ENCODE peak calls at places on chromosome 14, in ten cellular contexts. Q, W, E, Y, K, B, U, H, R and M are unnamed samples.

GRCh38 chr14:47539065-47539464 is 136.3 kb downstream of the MDGA2 start:
- DNase-seq in Q (peak; percentile 2), U (no peak), E (peak; percentile 53), K (peak; percentile 8), R (no peak), H (no peak), B (no peak), Y (no peak), W (no peak), M (no peak)

GRCh38 chr14:34843011-34843554 is 32.1 kb downstream of the BAZ1A start:
- DNase-seq in B (no peak), R (peak; percentile 13), H (peak; percentile 99), Y (peak; percentile 51), U (no peak), K (peak; percentile 24), Q (peak; percentile 63), E (no peak), W (no peak), M (peak; percentile 46)

GRCh38 chr14:76974365-76974764 is 54.1 kb downstream of the IRF2BPL start:
- DNase-seq in H (no peak), E (no peak), W (no peak), Y (no peak), R (no peak), U (no peak), Q (no peak), K (no peak), B (no peak), M (no peak)

GRCh38 chr14:99596071-99596627 is 7.9 kb downstream of the CCDC85C start:
- DNase-seq in R (no peak), H (no peak), U (peak; percentile 70), E (no peak), Q (no peak), K (no peak), B (no peak), W (no peak), Y (no peak), M (no peak)

GRCh38 chr14:74552623-74553022 is 59.1 kb downstream of the ISCA2 start:
- DNase-seq in Q (no peak), B (peak; percentile 84), W (peak; percentile 79), U (peak; percentile 62), R (no peak), E (no peak), K (no peak), Y (no peak), H (no peak), M (no peak)

GRCh38 chr14:81018245-81018644 is 62.8 kb downstream of the TSHR start:
- DNase-seq in U (no peak), B (no peak), R (no peak), E (no peak), Q (no peak), K (no peak), H (no peak), W (no peak), Y (no peak), M (no peak)

GRCh38 chr14:83548061-83548839 is 1981.7 kb upstream of the FLRT2 start:
- DNase-seq in K (peak; percentile 73), E (no peak), Q (no peak), H (peak; percentile 1), Y (no peak), U (no peak), R (peak; percentile 23), B (no peak), W (no peak), M (no peak)

GRCh38 chr14:41916313-41916712 is 309.6 kb downstream of the LRFN5 start:
- DNase-seq in B (no peak), R (no peak), H (no peak), Y (no peak), W (no peak), Q (no peak), K (no peak), E (no peak), U (no peak), M (no peak)

GRCh38 chr14:75832621-75833297 is 149.0 kb downstream of the TGFB3 start:
- DNase-seq in U (no peak), Y (no peak), E (no peak), Q (no peak), R (peak; percentile 37), K (peak; percentile 36), W (no peak), B (no peak), H (peak; percentile 69), M (no peak)

GRCh38 chr14:99792551-99793212 is 531 bp upstream of the EML1 start:
- DNase-seq in E (no peak), B (peak; percentile 62), W (peak; percentile 39), Q (no peak), K (no peak), U (no peak), H (no peak), R (no peak), Y (no peak), M (no peak)

GRCh38 chr14:75561013-75561432 is 17.4 kb upstream of the FLVCR2 start:
- DNase-seq in Y (no peak), H (peak; percentile 95), K (peak; percentile 68), Q (peak; percentile 53), U (peak; percentile 84), R (no peak), E (peak; percentile 88), B (peak; percentile 83), W (peak; percentile 58), M (peak; percentile 38)

GRCh38 chr14:76117789-76118188 is 33.9 kb upstream of the GPATCH2L start:
- DNase-seq in Y (no peak), W (no peak), K (no peak), R (no peak), B (no peak), H (no peak), Q (no peak), E (no peak), U (no peak), M (no peak)

GRCh38 chr14:68468437-68469207 is 324.2 kb downstream of the ZFP36L1 start:
- DNase-seq in K (peak; percentile 59), W (no peak), B (no peak), E (no peak), H (peak; percentile 96), U (no peak), Q (peak; percentile 89), Y (no peak), R (no peak), M (no peak)

GRCh38 chr14:65928995-65929394 is 516.5 kb downstream of the FUT8 start:
- DNase-seq in E (no peak), B (no peak), K (no peak), U (no peak), W (no peak), H (no peak), R (no peak), Q (no peak), Y (no peak), M (no peak)

GRCh38 chr14:103121846-103122577 is 1.2 kb upstream of the TNFAIP2 start:
- DNase-seq in W (peak; percentile 91), E (peak; percentile 80), R (no peak), H (peak; percentile 42), B (peak; percentile 95), Y (no peak), U (peak; percentile 81), Q (peak; percentile 85), K (no peak), M (no peak)
- TF ChIP-seq CTCF in W (no peak), E (no peak), R (no peak), H (no peak), B (no peak), Y (no peak), U (no peak), Q (no peak), K (no peak), M (no peak)

GRCh38 chr14:37591941-37592287 is 3.1 kb downstream of the FOXA1 start:
- DNase-seq in W (no peak), K (no peak), B (no peak), R (no peak), Y (no peak), E (peak; percentile 82), U (peak; percentile 50), H (peak; percentile 72), Q (no peak), M (no peak)
- H3K4me3 ChIP-seq in W (no peak overlapping the region), K (no peak overlapping the region), B (no peak overlapping the region), R (no peak overlapping the region), Y (no peak overlapping the region), E (peak overlapping the region; percentile 12), U (peak overlapping the region; percentile 20), H (peak overlapping the region; percentile 62), Q (no peak overlapping the region), M (no peak overlapping the region)

DNA sequence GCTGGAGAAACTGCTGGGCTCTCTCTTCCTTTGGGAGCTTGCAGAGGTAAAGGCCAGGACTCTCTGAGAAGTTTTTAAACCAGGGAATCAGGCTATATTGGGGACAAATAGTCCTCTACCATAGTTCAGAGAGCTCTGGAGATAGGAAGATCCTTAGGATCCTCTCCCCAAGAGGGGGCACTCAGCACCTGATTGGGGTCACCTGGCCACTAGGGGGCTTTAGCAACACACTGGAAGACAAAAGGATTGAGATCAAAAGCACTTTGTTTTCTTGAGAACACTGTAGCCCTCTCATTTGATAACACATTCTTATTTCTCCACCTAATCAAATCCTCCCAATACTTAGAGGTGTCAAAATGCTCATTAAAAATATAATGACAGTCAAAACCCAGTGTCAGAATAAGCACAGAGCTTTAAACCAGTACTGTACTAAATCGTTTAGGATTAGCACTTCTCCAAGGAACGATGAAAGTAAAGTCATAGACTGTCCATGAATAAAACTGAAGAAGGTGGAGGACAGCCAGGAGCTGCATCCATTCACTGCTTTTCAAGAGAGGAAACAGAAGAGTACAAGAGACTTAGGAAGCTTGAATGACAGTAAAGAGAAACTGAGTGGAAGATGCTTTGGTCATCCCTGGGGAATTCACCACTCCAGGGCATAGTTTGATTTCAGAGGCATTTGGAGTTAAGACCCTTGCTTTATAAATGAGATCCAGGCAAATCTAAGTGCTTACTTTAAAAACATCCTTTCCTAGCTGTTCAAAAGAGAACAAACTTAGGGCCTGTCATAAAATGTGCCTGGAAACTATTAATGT is 26.5 kb downstream of the BMP4 start:
- DNase-seq in B (no peak), R (no peak), E (peak; percentile 84), H (peak; percentile 48), W (no peak), U (no peak), K (no peak), Q (no peak), Y (no peak), M (no peak)
- TF ChIP-seq CTCF in B (peak; percentile 22), R (peak; percentile 19), E (peak; percentile 71), H (peak; percentile 49), W (peak; percentile 54), U (no peak), K (peak; percentile 56), Q (peak; percentile 80), Y (no peak), M (peak; percentile 62)

DNA sequence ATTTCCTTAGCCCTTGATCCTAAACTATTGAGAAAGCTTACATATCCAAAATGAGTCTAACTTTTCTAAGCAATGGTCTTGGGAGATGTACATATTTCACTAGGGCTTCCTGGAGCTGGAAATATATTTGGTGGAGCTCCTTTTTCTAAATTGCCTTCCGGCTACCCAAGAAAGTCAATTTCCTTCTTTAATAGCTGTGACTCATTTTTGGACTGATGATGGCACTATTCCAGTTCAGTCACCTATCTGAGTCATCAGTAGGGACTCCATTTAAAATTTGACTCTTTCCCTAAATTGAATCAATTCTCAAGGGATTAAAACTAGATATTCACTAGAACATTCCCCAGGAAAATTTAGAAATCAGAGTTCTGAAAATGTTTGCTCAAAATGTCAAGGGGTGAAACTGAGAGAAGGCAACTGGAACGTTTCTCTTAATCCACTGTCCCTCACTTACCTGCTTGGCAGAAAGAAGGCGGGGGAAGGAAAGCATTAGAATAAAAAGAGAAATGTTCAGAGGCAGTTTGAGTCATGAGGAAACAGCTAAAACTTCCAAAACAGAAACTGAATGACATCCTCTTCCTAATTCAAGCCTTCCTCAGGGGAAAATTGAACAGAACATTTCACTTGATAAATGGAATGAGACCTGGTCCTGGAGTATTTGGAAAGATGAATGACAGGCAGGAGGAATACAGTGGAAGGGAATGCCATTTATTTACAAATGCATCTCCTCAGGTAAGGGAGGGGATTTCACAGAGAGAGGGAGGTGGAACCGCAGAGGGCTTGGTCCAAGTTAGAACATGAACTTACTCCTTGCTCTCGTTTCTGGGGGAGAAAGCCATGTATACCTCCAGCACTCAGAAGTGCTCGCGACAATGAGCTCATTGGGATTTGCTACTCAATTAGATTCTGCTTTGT is 91.2 kb downstream of the RGS6 start:
- DNase-seq in Y (no peak), R (no peak), B (no peak), H (peak; percentile 65), W (no peak), Q (peak; percentile 2), U (no peak), E (no peak), K (no peak), M (no peak)
- H3K4me3 ChIP-seq in Y (no peak overlapping the region), R (no peak overlapping the region), B (no peak overlapping the region), H (no peak overlapping the region), W (no peak overlapping the region), Q (no peak overlapping the region), U (no peak overlapping the region), E (no peak overlapping the region), K (no peak overlapping the region), M (no peak overlapping the region)